ENCODE peak calls at places on chromosome 21, in nine cellular contexts. R is stomach, H is osteoblast, B is A549, Y is BJ, Q is HepG2, T is choroid plexus epithelial cell, M is GM23338, G is brain microvascular endothelial cell. P is an unnamed sample.

GRCh38 chr21:35529141-35529863 is 480.2 kb upstream of the RUNX1 start:
- DNase-seq in B (no peak), Y (no peak), R (no peak), T (peak), M (no peak), H (no peak), G (peak), Q (no peak), P (no peak)

GRCh38 chr21:35138665-35139381 is 89.7 kb upstream of the RUNX1 start:
- DNase-seq in Q (no peak), T (peak), H (peak), Y (no peak), R (no peak), G (peak), B (no peak), M (peak), P (no peak)

GRCh38 chr21:35995522-35996088 is 64.7 kb downstream of the SETD4 start:
- DNase-seq in Y (no peak), T (no peak), M (no peak), H (no peak), G (no peak), R (no peak), Q (peak), B (no peak), P (no peak)

GRCh38 chr21:30257773-30258172 is 25.0 kb downstream of the KRTAP24-1 start:
- DNase-seq in Q (no peak), B (no peak), M (peak), Y (no peak), T (peak), R (no peak), G (peak), H (peak), P (no peak)

GRCh38 chr21:33549848-33550771 is 7.3 kb downstream of the SON start:
- DNase-seq in R (no peak), Q (no peak), T (no peak), H (peak), G (no peak), M (no peak), B (no peak), Y (no peak), P (no peak)

GRCh38 chr21:14900058-14900457 is 164.7 kb downstream of the NRIP1 start:
- DNase-seq in H (peak), Y (no peak), B (no peak), Q (no peak), R (no peak), M (peak), T (no peak), G (peak), P (no peak)

GRCh38 chr21:38820471-38821239 is 14.9 kb downstream of the ETS2 start:
- DNase-seq in T (no peak), R (no peak), H (no peak), M (no peak), G (no peak), Y (no peak), Q (no peak), B (no peak), P (no peak)

GRCh38 chr21:38384675-38385074 is 113.6 kb downstream of the ERG start:
- DNase-seq in Q (no peak), T (no peak), R (no peak), M (no peak), B (no peak), H (no peak), G (no peak), Y (no peak), P (no peak)

GRCh38 chr21:29943885-29944284 is 4.1 kb upstream of the GRIK1 start:
- DNase-seq in Q (no peak), R (no peak), T (peak), B (no peak), M (peak), G (no peak), H (no peak), Y (no peak), P (no peak)

GRCh38 chr21:22516230-22516629 is 1518.0 kb downstream of the NCAM2 start:
- DNase-seq in Q (no peak), R (no peak), H (no peak), G (no peak), M (no peak), T (no peak), Y (no peak), B (no peak), P (no peak)

GRCh38 chr21:19245188-19245580 is 841.6 kb upstream of the TMPRSS15 start:
- DNase-seq in G (no peak), T (no peak), H (no peak), Q (no peak), M (no peak), R (no peak), Y (no peak), B (no peak), P (no peak)

GRCh38 chr21:39788383-39788782 is 43.4 kb downstream of the IGSF5 start:
- DNase-seq in M (peak), Q (peak), G (peak), H (no peak), T (peak), Y (peak), R (peak), B (peak), P (peak)

GRCh38 chr21:43195131-43196021 is 26.6 kb downstream of the CRYAA start:
- DNase-seq in R (no peak), Q (no peak), H (peak), B (no peak), Y (no peak), M (no peak), G (peak), T (peak), P (no peak)

GRCh38 chr21:46564391-46564790 is 40.5 kb downstream of the S100B start:
- DNase-seq in M (no peak), T (no peak), G (no peak), Y (no peak), R (no peak), Q (no peak), H (peak), B (no peak), P (no peak)

GRCh38 chr21:14864211-14865021 is 200.4 kb downstream of the NRIP1 start:
- DNase-seq in Q (peak), M (peak), G (peak), H (peak), Y (no peak), B (peak), R (peak), T (peak), P (peak)

GRCh38 chr21:15442743-15443142 is 287.0 kb upstream of the USP25 start:
- DNase-seq in H (no peak), T (no peak), B (no peak), M (no peak), Y (no peak), G (no peak), Q (peak), R (no peak), P (no peak)

GRCh38 chr21:25582888-25583287 is 24.4 kb downstream of the MRPL39 start:
- DNase-seq in Q (no peak), T (no peak), G (no peak), H (no peak), Y (no peak), R (no peak), B (no peak), M (no peak), P (no peak)

GRCh38 chr21:27275294-27275927 is 308.5 kb upstream of the ADAMTS5 start:
- DNase-seq in H (no peak), B (no peak), R (no peak), M (no peak), Q (no peak), G (peak), Y (peak), T (peak), P (peak)

GRCh38 chr21:17428980-17429379 is 83.9 kb upstream of the CXADR start:
- DNase-seq in H (no peak), M (no peak), Y (no peak), G (no peak), B (no peak), Q (no peak), T (no peak), R (no peak), P (no peak)

GRCh38 chr21:16551101-16551695 is 821.4 kb downstream of the USP25 start:
- DNase-seq in B (no peak), G (no peak), Q (no peak), T (no peak), M (peak), R (no peak), H (no peak), Y (no peak), P (no peak)

GRCh38 chr21:15722591-15723324 is 7.0 kb upstream of the USP25 start:
- DNase-seq in T (no peak), Y (no peak), R (peak), G (no peak), H (no peak), Q (no peak), M (peak), B (no peak), P (no peak)

GRCh38 chr21:46122241-46122671 is 24.3 kb downstream of the COL6A2 start:
- DNase-seq in Q (no peak), M (no peak), R (peak), B (peak), T (peak), G (peak), Y (no peak), H (peak), P (peak)

GRCh38 chr21:35226302-35226701 is 177.2 kb upstream of the RUNX1 start:
- DNase-seq in B (no peak), M (no peak), R (peak), T (peak), G (no peak), Q (peak), H (peak), Y (peak), P (no peak)

GRCh38 chr21:34280389-34280795 is 83.4 kb upstream of the KCNE2 start:
- DNase-seq in M (no peak), Y (no peak), T (peak), B (no peak), G (no peak), Q (no peak), R (no peak), H (no peak), P (no peak)

GRCh38 chr21:31728191-31728590 is 3.7 kb downstream of the SCAF4 start:
- DNase-seq in H (peak), G (no peak), Y (no peak), B (no peak), M (no peak), T (no peak), R (no peak), Q (no peak), P (no peak)
- H3K4me3 ChIP-seq in H (no peak), G (no peak), Y (no peak), B (no peak), M (no peak), T (no peak), R (no peak), Q (no peak), P (no peak)

GRCh38 chr21:37371041-37371397 is 4.4 kb downstream of the DYRK1A start:
- DNase-seq in B (no peak), G (no peak), T (no peak), Y (no peak), Q (no peak), M (no peak), R (no peak), H (no peak), P (no peak)

GRCh38 chr21:37368536-37369279 is 2.1 kb downstream of the DYRK1A start:
- DNase-seq in B (no peak), H (no peak), M (no peak), R (no peak), Q (no peak), G (peak), T (peak), Y (no peak), P (no peak)

GRCh38 chr21:37367758-37368535 is 1.4 kb downstream of the DYRK1A start:
- DNase-seq in T (peak), M (peak), Y (no peak), Q (no peak), H (peak), B (no peak), R (peak), G (peak), P (no peak)

GRCh38 chr21:37370152-37371040 is 3.8 kb downstream of the DYRK1A start:
- DNase-seq in B (no peak), Q (no peak), Y (no peak), M (no peak), T (peak), G (no peak), R (no peak), H (no peak), P (no peak)

DNA sequence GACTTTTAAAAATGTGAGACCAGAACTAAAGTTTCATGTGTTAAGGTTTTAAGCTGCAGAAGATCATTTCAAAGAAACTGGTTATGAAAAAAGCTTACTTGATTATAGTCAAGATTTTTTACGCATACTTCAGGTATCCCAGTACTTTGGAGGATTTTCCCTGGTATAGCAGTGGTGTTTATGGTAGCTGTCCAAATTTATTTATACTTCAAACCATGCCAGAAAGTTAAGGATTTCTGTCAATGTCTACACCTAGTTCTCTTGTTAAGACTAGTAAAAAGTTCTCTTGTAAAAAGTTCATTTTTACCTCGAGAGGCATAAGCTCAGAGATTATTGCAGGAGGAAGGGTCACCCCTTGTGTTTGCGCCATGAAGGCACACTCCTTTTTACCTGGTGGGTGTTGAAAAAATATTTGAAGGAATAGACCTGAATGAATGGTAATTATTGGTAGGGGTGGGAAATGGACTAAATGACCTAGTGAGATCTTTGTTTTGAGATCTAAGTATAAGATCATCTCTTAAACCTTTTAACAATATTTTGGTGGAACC is 2.8 kb downstream of the DYRK1A start:
- DNase-seq in Q (no peak), Y (no peak), G (no peak), B (no peak), M (no peak), H (no peak), R (no peak), T (no peak), P (no peak)
- TF ChIP-seq CTCF in Q (no peak), Y (no peak), G (no peak), B (no peak), M (no peak), H (no peak), R (no peak), T (no peak), P (no peak)

GRCh38 chr21:45076245-45076661 is 1.9 kb downstream of the ADARB1 start:
- DNase-seq in T (peak), G (peak), B (no peak), R (peak), M (no peak), H (peak), Y (no peak), Q (peak), P (no peak)
- H3K4me3 ChIP-seq in T (peak), G (peak), B (no peak), R (peak), M (no peak), H (peak), Y (no peak), Q (peak), P (peak)

DNA sequence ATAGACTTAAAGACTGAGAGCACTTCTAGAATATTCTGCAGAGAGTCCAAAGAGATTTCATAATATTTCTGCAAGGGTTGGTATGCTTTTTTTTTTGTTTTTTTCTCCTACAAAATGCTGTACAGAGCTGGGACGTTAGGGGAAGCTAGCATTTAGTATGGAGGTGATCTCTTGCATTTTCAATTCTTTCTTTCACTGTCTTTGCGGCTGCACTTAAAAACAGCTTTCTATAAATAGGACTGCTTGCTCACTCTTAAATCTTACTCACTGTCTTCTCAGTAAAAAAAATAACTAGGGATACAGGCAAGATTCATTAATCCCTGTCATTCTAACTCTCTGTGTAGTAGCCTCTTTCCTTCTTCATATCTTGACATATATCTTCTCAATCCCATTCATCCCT is 7.4 kb downstream of the DSCAM start:
- DNase-seq in H (no peak), R (no peak), G (no peak), Q (no peak), Y (no peak), M (no peak), T (no peak), B (no peak), P (no peak)
- TF ChIP-seq CTCF in H (no peak), R (no peak), G (no peak), Q (no peak), Y (no peak), M (no peak), T (no peak), B (no peak), P (no peak)

DNA sequence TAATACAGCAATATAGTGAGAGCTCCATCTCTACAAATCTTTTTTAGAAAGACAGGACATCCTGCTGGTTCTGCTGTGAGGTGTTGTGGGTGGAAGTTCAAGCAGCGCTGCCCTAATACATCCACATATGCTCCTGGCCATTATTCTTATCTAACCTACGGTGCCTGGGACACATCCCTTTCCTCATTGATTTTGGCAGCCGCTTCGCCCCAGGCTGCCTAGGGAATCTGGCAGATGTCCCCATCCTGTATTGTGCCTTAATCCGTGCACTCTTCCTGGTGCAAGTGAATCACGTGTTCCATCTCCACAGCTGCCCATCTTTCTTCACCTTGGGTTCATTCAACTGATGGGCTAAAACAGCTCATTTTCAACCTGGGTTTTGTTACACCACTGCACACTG is 3.1 kb upstream of the UBE2G2 start:
- DNase-seq in G (no peak), Y (no peak), M (no peak), H (no peak), R (no peak), T (no peak), Q (no peak), B (no peak), P (no peak)
- H3K4me3 ChIP-seq in G (no peak), Y (no peak), M (no peak), H (no peak), R (no peak), T (no peak), Q (no peak), B (no peak), P (no peak)

GRCh38 chr21:41751621-41752020 is 15.2 kb downstream of the RIPK4 start:
- DNase-seq in Y (no peak), R (peak), B (no peak), G (no peak), H (no peak), T (no peak), Q (no peak), M (no peak), P (no peak)
- TF ChIP-seq CTCF in Y (no peak), R (no peak), B (no peak), G (no peak), H (no peak), T (no peak), Q (no peak), M (no peak), P (no peak)

GRCh38 chr21:24445517-24445916 is 1161.8 kb downstream of the MRPL39 start:
- DNase-seq in H (no peak), Y (no peak), R (no peak), T (no peak), M (no peak), B (no peak), G (no peak), Q (no peak), P (no peak)

GRCh38 chr21:24450119-24450518 is 1157.2 kb downstream of the MRPL39 start:
- DNase-seq in R (no peak), Q (no peak), M (no peak), B (no peak), T (no peak), Y (no peak), H (no peak), G (no peak), P (no peak)

DNA sequence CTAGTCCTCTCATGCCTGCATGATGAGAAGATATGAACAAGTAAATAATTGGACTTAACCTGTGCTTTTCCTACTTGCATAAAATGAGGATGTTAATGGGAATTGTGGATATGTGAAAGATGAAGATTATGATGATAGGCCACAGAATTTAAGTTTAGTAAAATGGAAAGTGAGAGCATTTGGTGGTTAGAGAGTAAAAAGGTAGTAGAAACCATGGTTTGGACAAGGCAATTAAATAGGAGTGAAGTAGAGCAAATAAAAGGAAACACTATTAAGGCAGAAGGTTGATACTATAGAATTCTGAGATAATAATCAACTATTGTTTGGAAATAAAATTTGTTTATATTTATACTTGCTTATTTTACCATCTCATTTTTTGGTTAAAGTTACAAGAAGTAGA is 1162.5 kb downstream of the MRPL39 start:
- DNase-seq in G (no peak), H (no peak), B (no peak), R (no peak), Y (no peak), M (no peak), Q (no peak), T (no peak), P (no peak)
- H3K4me3 ChIP-seq in G (no peak), H (no peak), B (no peak), R (no peak), Y (no peak), M (no peak), Q (no peak), T (no peak), P (no peak)

P was measured in AG09309.